ENCODE peak calls at places on chromosomes 3 and 15, in ten cellular contexts. D, L, W, G, Q, A, S, N, E and R are unnamed samples.

GRCh38 chr15:64461577-64462162 is 1.3 kb downstream of the ZNF609 start:
- DNase-seq in D (no peak), L (no peak), W (peak), G (no peak), Q (peak), A (no peak), S (peak), N (no peak), E (peak), R (no peak)

GRCh38 chr3:15983693-15984092 is 185.9 kb upstream of the ANKRD28 start:
- DNase-seq in D (no peak), L (no peak), W (no peak), G (no peak), Q (no peak), A (no peak), S (no peak), N (no peak), E (no peak), R (no peak)

GRCh38 chr3:25856902-25857518 is 67.1 kb downstream of the OXSM start:
- DNase-seq in D (no peak), L (no peak), W (peak), G (no peak), Q (peak), A (no peak), S (no peak), N (no peak), E (peak), R (no peak)

GRCh38 chr15:67880651-67881182 is 40.9 kb upstream of the RNU6-1 start:
- DNase-seq in D (no peak), L (peak), W (peak), G (no peak), Q (peak), A (no peak), S (peak), N (no peak), E (no peak), R (no peak)

GRCh38 chr3:16663852-16664712 is 58.9 kb upstream of the DAZL start:
- DNase-seq in D (no peak), L (no peak), W (no peak), G (no peak), Q (no peak), A (no peak), S (no peak), N (no peak), E (no peak), R (no peak)

GRCh38 chr3:186821429-186822367 is 15.4 kb upstream of the RFC4 start:
- DNase-seq in D (no peak), L (no peak), W (peak), G (no peak), Q (peak), A (no peak), S (no peak), N (no peak), E (no peak), R (no peak)

GRCh38 chr15:73168487-73168886 is 116.2 kb downstream of the NEO1 start:
- DNase-seq in D (no peak), L (no peak), W (no peak), G (no peak), Q (no peak), A (no peak), S (no peak), N (no peak), E (no peak), R (no peak)

GRCh38 chr3:2851835-2852234 is 258.3 kb downstream of the IL5RA start:
- DNase-seq in D (peak), L (no peak), W (no peak), G (peak), Q (no peak), A (no peak), S (no peak), N (peak), E (no peak), R (no peak)

GRCh38 chr3:185423178-185423577 is 60.2 kb downstream of the MAP3K13 start:
- DNase-seq in D (no peak), L (no peak), W (peak), G (no peak), Q (no peak), A (no peak), S (peak), N (peak), E (no peak), R (no peak)

GRCh38 chr3:195810455-195810845 is 1.3 kb downstream of the MUC4 start:
- DNase-seq in D (no peak), L (no peak), W (no peak), G (peak), Q (no peak), A (no peak), S (no peak), N (no peak), E (no peak), R (no peak)

GRCh38 chr3:195812366-195812765 is 637 bp upstream of the MUC4 start:
- DNase-seq in D (no peak), L (no peak), W (no peak), G (peak), Q (no peak), A (no peak), S (no peak), N (no peak), E (no peak), R (no peak)

GRCh38 chr3:195813916-195814486 is 2.3 kb upstream of the MUC4 start:
- DNase-seq in D (no peak), L (no peak), W (no peak), G (peak), Q (no peak), A (no peak), S (no peak), N (no peak), E (no peak), R (peak)

GRCh38 chr3:195809796-195810454 is 1.8 kb downstream of the MUC4 start:
- DNase-seq in D (no peak), L (no peak), W (no peak), G (peak), Q (no peak), A (no peak), S (no peak), N (no peak), E (no peak), R (no peak)

DNA sequence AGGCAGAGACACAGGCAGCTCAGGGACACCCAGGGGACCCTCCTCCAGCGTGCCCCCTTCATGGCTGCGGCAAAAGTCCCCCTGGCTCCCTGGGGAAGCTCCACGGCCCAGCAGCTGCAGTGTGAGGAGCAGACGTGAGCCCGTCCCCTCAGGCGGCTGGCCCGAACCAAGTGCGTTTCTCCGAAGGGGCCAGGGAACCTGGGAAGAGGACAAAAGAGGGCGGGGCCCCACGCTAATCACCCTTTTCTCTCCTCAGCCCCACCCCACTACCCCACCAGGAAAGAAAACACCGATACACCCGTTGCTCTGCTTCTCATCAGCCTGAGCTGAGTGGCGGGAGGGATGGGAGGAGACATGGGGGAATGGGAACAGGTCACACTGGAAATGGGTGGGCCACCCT is at the start of gene MUC4:
- DNase-seq in D (no peak), L (no peak), W (no peak), G (peak), Q (no peak), A (no peak), S (no peak), N (peak), E (peak), R (no peak)
- TF ChIP-seq EP300 in D (no peak), L (no peak), W (no peak), G (no peak), Q (no peak), A (no peak), S (no peak), N (no peak), E (no peak), R (no peak)

GRCh38 chr3:194270627-194271458 is 80.3 kb downstream of the CPN2 start:
- DNase-seq in D (peak), L (peak), W (no peak), G (peak), Q (peak), A (no peak), S (peak), N (peak), E (no peak), R (peak)
- TF ChIP-seq POLR2A in D (no peak), L (no peak), W (no peak), G (no peak), Q (no peak), A (no peak), S (no peak), N (no peak), E (no peak), R (no peak)

GRCh38 chr3:194031867-194032635 is 103.9 kb upstream of the HES1 start:
- DNase-seq in D (no peak), L (no peak), W (no peak), G (no peak), Q (no peak), A (no peak), S (peak), N (peak), E (no peak), R (no peak)
- TF ChIP-seq EP300 in D (no peak), L (no peak), W (no peak), G (no peak), Q (no peak), A (no peak), S (no peak), N (no peak), E (no peak), R (no peak)

GRCh38 chr15:90883971-90884718 is at the start of gene FES:
- DNase-seq in D (peak), L (no peak), W (no peak), G (peak), Q (no peak), A (no peak), S (peak), N (peak), E (no peak), R (no peak)
- TF ChIP-seq POLR2A in D (peak), L (peak), W (no peak), G (no peak), Q (no peak), A (peak), S (no peak), N (peak), E (no peak), R (peak)

GRCh38 chr3:125128861-125129501 is 73.2 kb upstream of the HEG1 start:
- DNase-seq in D (no peak), L (no peak), W (no peak), G (peak), Q (peak), A (no peak), S (no peak), N (no peak), E (peak), R (no peak)

GRCh38 chr3:125123455-125123854 is 67.7 kb upstream of the HEG1 start:
- DNase-seq in D (no peak), L (no peak), W (no peak), G (no peak), Q (no peak), A (no peak), S (no peak), N (no peak), E (no peak), R (peak)

GRCh38 chr3:125123906-125124305 is 68.1 kb upstream of the HEG1 start:
- DNase-seq in D (no peak), L (no peak), W (no peak), G (no peak), Q (no peak), A (no peak), S (no peak), N (no peak), E (no peak), R (peak)

GRCh38 chr3:125126323-125126722 is 70.5 kb upstream of the HEG1 start:
- DNase-seq in D (no peak), L (no peak), W (no peak), G (peak), Q (no peak), A (no peak), S (no peak), N (no peak), E (no peak), R (no peak)

DNA sequence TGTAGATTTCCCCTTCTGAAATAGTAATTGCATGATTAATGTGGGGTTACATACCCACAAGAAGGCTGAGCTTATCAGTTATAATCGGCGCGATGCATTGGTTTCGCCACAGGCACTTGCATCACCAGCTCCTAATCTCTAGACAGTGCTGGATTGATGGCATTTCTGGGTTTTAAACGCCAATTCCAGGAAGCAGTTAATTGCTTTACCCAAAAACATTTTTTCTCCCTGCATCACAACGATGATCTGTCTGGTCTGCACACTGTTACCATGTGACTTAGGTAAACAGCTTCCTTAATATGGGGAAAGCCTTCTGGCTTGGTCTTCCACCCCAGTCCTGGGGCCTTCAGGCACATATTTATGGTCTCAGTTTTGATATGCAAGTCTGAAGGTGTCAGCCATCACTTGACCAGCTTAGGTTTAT is 70.0 kb upstream of the HEG1 start:
- DNase-seq in D (no peak), L (no peak), W (no peak), G (no peak), Q (peak), A (no peak), S (no peak), N (no peak), E (no peak), R (no peak)
- TF ChIP-seq EP300 in D (no peak), L (no peak), W (no peak), G (no peak), Q (no peak), A (no peak), S (no peak), N (no peak), E (peak), R (no peak)

GRCh38 chr15:85380217-85380859 is at the start of gene AKAP13:
- DNase-seq in D (peak), L (peak), W (peak), G (peak), Q (peak), A (peak), S (peak), N (peak), E (peak), R (peak)
- TF ChIP-seq POLR2A in D (peak), L (peak), W (peak), G (peak), Q (peak), A (peak), S (peak), N (peak), E (no peak), R (peak)

GRCh38 chr3:155327430-155327829 is 33.9 kb upstream of the STRIT1 start:
- DNase-seq in D (no peak), L (no peak), W (no peak), G (no peak), Q (no peak), A (no peak), S (no peak), N (no peak), E (no peak), R (no peak)

GRCh38 chr3:155329513-155330048 is 36.1 kb upstream of the STRIT1 start:
- DNase-seq in D (no peak), L (no peak), W (no peak), G (no peak), Q (no peak), A (no peak), S (no peak), N (no peak), E (no peak), R (no peak)

GRCh38 chr3:155326249-155326648 is 32.8 kb upstream of the STRIT1 start:
- DNase-seq in D (no peak), L (no peak), W (no peak), G (no peak), Q (no peak), A (no peak), S (no peak), N (no peak), E (no peak), R (no peak)

GRCh38 chr3:155325263-155325835 is 31.9 kb upstream of the STRIT1 start:
- DNase-seq in D (no peak), L (no peak), W (peak), G (no peak), Q (peak), A (no peak), S (no peak), N (no peak), E (no peak), R (no peak)

GRCh38 chr3:155326901-155327300 is 33.4 kb upstream of the STRIT1 start:
- DNase-seq in D (no peak), L (no peak), W (no peak), G (no peak), Q (no peak), A (no peak), S (no peak), N (no peak), E (no peak), R (no peak)
- TF ChIP-seq EP300 in D (no peak), L (no peak), W (no peak), G (no peak), Q (no peak), A (no peak), S (no peak), N (no peak), E (no peak), R (no peak)

DNA sequence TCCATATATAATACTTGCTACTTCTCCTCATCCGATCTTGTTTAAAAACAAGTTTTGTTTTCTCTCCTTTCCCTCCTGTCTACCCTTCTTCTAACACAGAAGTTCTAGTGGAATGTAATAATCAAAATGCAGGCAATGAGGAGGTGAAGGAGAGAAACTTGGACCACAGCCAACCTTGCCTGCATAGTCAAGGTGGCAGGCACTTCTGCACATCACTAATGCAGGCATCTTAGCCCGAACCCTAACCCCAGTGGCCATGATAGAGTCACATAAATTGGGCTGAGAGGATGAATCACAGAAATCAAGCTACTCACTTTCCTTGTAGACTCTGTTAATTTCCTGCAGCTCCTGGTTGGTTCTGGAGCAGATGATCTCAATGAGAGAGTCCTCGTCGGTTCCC is 41.0 kb downstream of the ANXA2 start:
- DNase-seq in D (no peak), L (no peak), W (no peak), G (no peak), Q (no peak), A (no peak), S (no peak), N (no peak), E (no peak), R (no peak)
- TF ChIP-seq POLR2A in D (no peak), L (no peak), W (no peak), G (no peak), Q (no peak), A (no peak), S (no peak), N (no peak), E (no peak), R (no peak)